ENCODE peak calls at places on chromosomes 13 and 19, in four cellular contexts. X, Z, G and F are unnamed samples.

GRCh38 chr19:4360641-4361151 is 17.3 kb downstream of the MPND start:
- DNase-seq in X (no peak), Z (no peak), G (no peak), F (no peak)

GRCh38 chr13:75789451-75790197 is 153.5 kb downstream of the LMO7 start:
- DNase-seq in X (no peak), Z (no peak), G (no peak), F (no peak)

GRCh38 chr13:49052801-49053200 is 77.1 kb downstream of the FNDC3A start:
- DNase-seq in X (no peak), Z (no peak), G (no peak), F (no peak)

GRCh38 chr13:109569938-109570711 is 216.3 kb downstream of the IRS2 start:
- DNase-seq in X (no peak), Z (no peak), G (no peak), F (no peak)

GRCh38 chr13:34070544-34071303 is 252.8 kb downstream of the RFC3 start:
- DNase-seq in X (no peak), Z (no peak), G (no peak), F (no peak)

GRCh38 chr19:19406878-19407639 is 1.6 kb downstream of the GATAD2A start:
- DNase-seq in X (no peak), Z (no peak), G (peak; percentile 48), F (peak; percentile 65)

GRCh38 chr19:32878988-32879387 is 9.4 kb upstream of the SLC7A9 start:
- DNase-seq in X (no peak), Z (no peak), G (no peak), F (no peak)

GRCh38 chr19:45130888-45131615 is 29.7 kb downstream of the NKPD1 start:
- DNase-seq in X (no peak), Z (peak; percentile 35), G (no peak), F (peak; percentile 61)

GRCh38 chr13:100954430-100955361 is 280.1 kb upstream of the TMTC4 start:
- DNase-seq in X (no peak), Z (no peak), G (no peak), F (no peak)

GRCh38 chr19:13215572-13216380 is 65.6 kb downstream of the IER2 start:
- DNase-seq in X (no peak), Z (no peak), G (no peak), F (no peak)

GRCh38 chr13:34334984-34335661 is 517.2 kb downstream of the RFC3 start:
- DNase-seq in X (no peak), Z (no peak), G (no peak), F (no peak)

GRCh38 chr13:31775148-31775547 is 35.8 kb downstream of the RXFP2 start:
- DNase-seq in X (no peak), Z (no peak), G (no peak), F (no peak)

GRCh38 chr19:28607066-28607583 is 605.8 kb downstream of the UQCRFS1 start:
- DNase-seq in X (no peak), Z (no peak), G (no peak), F (no peak)

GRCh38 chr13:45055198-45055901 is 65.0 kb upstream of the GTF2F2 start:
- DNase-seq in X (no peak), Z (peak; percentile 49), G (no peak), F (peak; percentile 17)

GRCh38 chr19:44657211-44657921 is 13.7 kb downstream of the PVR start:
- DNase-seq in X (peak; percentile 89), Z (no peak), G (peak; percentile 50), F (peak; percentile 45)

GRCh38 chr19:41937525-41937924 is 9.3 kb upstream of the ERFL start:
- DNase-seq in X (no peak), Z (no peak), G (no peak), F (no peak)

GRCh38 chr19:47133021-47133471 is 2.4 kb downstream of the SAE1 start:
- DNase-seq in X (no peak), Z (no peak), G (no peak), F (no peak)

GRCh38 chr19:47284324-47284899 is 9.7 kb downstream of the INAFM1 start:
- DNase-seq in X (no peak), Z (no peak), G (no peak), F (peak; percentile 56)

GRCh38 chr19:20662421-20663105 is 1.2 kb upstream of the ZNF626 start:
- DNase-seq in X (no peak), Z (no peak), G (no peak), F (no peak)

GRCh38 chr13:113364933-113365371 is 1.0 kb upstream of the GRTP1 start:
- DNase-seq in X (no peak), Z (no peak), G (no peak), F (no peak)

GRCh38 chr19:49983645-49984229 is 22.8 kb upstream of the SIGLEC11 start:
- DNase-seq in X (peak; percentile 85), Z (peak; percentile 61), G (peak; percentile 81), F (peak; percentile 46)

GRCh38 chr19:10112895-10113591 is 1.6 kb downstream of the P2RY11 start:
- DNase-seq in X (peak; percentile 87), Z (no peak), G (peak; percentile 61), F (no peak)

GRCh38 chr13:93819331-93819730 is 592.7 kb downstream of the GPC6 start:
- DNase-seq in X (no peak), Z (no peak), G (no peak), F (no peak)

GRCh38 chr13:100128373-100128772 is 39.5 kb downstream of the PCCA start:
- DNase-seq in X (no peak), Z (peak; percentile 38), G (no peak), F (peak; percentile 3)

GRCh38 chr13:32878172-32878571 is 138.1 kb upstream of the KL start:
- DNase-seq in X (no peak), Z (no peak), G (no peak), F (peak; percentile 67)

GRCh38 chr13:71274923-71275593 is 591.9 kb downstream of the DACH1 start:
- DNase-seq in X (no peak), Z (no peak), G (no peak), F (no peak)

GRCh38 chr19:41753159-41753558 is 2.2 kb upstream of the CEACAM6 start:
- DNase-seq in X (peak; percentile 83), Z (peak; percentile 57), G (peak; percentile 71), F (no peak)

GRCh38 chr19:33271246-33272021 is 30.9 kb downstream of the CEBPA start:
- DNase-seq in X (no peak), Z (no peak), G (no peak), F (no peak)

GRCh38 chr19:33718668-33719259 is 77.9 kb upstream of the KCTD15 start:
- DNase-seq in X (no peak), Z (no peak), G (no peak), F (no peak)

GRCh38 chr19:2302319-2303208 is 5.4 kb downstream of the LINGO3 start:
- DNase-seq in X (no peak), Z (no peak), G (no peak), F (no peak)

GRCh38 chr19:5107432-5108122 is 138.7 kb downstream of the KDM4B start:
- DNase-seq in X (no peak), Z (no peak), G (no peak), F (no peak)

GRCh38 chr13:27997904-27998522 is 9.5 kb upstream of the URAD start:
- DNase-seq in X (no peak), Z (no peak), G (no peak), F (no peak)

GRCh38 chr19:41218615-41219507 is at the start of gene AXL:
- DNase-seq in X (peak; percentile 90), Z (peak; percentile 87), G (no peak), F (peak; percentile 87)

GRCh38 chr13:71144883-71145282 is 722.1 kb downstream of the DACH1 start:
- DNase-seq in X (no peak), Z (no peak), G (no peak), F (no peak)

GRCh38 chr19:38841787-38842438 is 7.9 kb downstream of the HNRNPL start:
- DNase-seq in X (no peak), Z (no peak), G (peak; percentile 61), F (no peak)